ENCODE peak calls at places on chromosomes 7 and 10, in six cellular contexts. W, Z, L, E, M and U are unnamed samples.

GRCh38 chr10:100148353-100149211 is 37.2 kb downstream of the ERLIN1 start:
- DNase-seq in W (no peak), M (peak), Z (no peak), L (no peak), E (no peak), U (no peak)

GRCh38 chr7:23474098-23474828 is 4.0 kb upstream of the IGF2BP3 start:
- DNase-seq in E (peak), W (no peak), Z (peak), M (peak), L (peak), U (no peak)

GRCh38 chr7:436367-437128 is 83.1 kb downstream of the PDGFA start:
- DNase-seq in E (no peak), W (no peak), Z (no peak), L (no peak), M (no peak), U (no peak)

GRCh38 chr7:29457565-29457971 is 106.1 kb upstream of the PRR15 start:
- DNase-seq in E (no peak), Z (no peak), L (no peak), M (peak), W (peak), U (no peak)

GRCh38 chr10:124646483-124647352 is 97.5 kb downstream of the FAM53B start:
- DNase-seq in E (peak), L (no peak), M (no peak), W (peak), Z (no peak), U (no peak)

GRCh38 chr10:43904301-43904700 is 255.6 kb upstream of the ZNF32 start:
- DNase-seq in M (no peak), L (no peak), W (no peak), E (no peak), Z (no peak), U (no peak)

GRCh38 chr10:133018491-133018890 is 69.2 kb upstream of the ADGRA1 start:
- DNase-seq in W (no peak), M (no peak), L (no peak), Z (no peak), E (no peak), U (no peak)

GRCh38 chr10:90193240-90193985 is 492.0 kb downstream of the KIF20B start:
- DNase-seq in L (peak), E (no peak), M (no peak), W (peak), Z (no peak), U (no peak)

GRCh38 chr10:30437039-30437781 is 3.2 kb downstream of the MAP3K8 start:
- DNase-seq in L (no peak), E (no peak), W (no peak), Z (no peak), M (no peak), U (peak)

GRCh38 chr10:44684641-44685040 is 226.5 kb upstream of the TMEM72 start:
- DNase-seq in L (no peak), W (no peak), M (no peak), Z (no peak), E (no peak), U (no peak)

GRCh38 chr7:134962270-134962669 is 24.0 kb upstream of the AGBL3 start:
- DNase-seq in W (no peak), E (no peak), Z (no peak), L (no peak), M (no peak), U (no peak)